ENCODE peak calls at places on chromosomes 2 and 18, in four cellular contexts. L, R, F and V are unnamed samples.

GRCh38 chr18:46343940-46344372 is 239.8 kb downstream of the HAUS1 start:
- DNase-seq in L (peak; percentile 8), F (no peak), R (no peak), V (peak; percentile 52)

GRCh38 chr18:28269750-28270149 is 92.8 kb upstream of the CDH2 start:
- DNase-seq in R (no peak), F (no peak), L (no peak), V (no peak)

GRCh38 chr2:208077286-208077685 is 47.0 kb downstream of the CRYGD start:
- DNase-seq in L (no peak), F (no peak), R (no peak), V (no peak)

GRCh38 chr18:40371673-40372072 is 1583.4 kb upstream of the PIK3C3 start:
- DNase-seq in F (no peak), R (no peak), L (no peak), V (no peak)

GRCh38 chr2:149002891-149003740 is 35.4 kb upstream of the LYPD6B start:
- DNase-seq in F (no peak), R (no peak), L (no peak), V (no peak)

GRCh38 chr2:219434718-219435525 is at the start of gene SPEG:
- DNase-seq in F (no peak), R (no peak), L (no peak), V (peak; percentile 44)

GRCh38 chr18:49814147-49814499 is 790 bp upstream of the ACAA2 start:
- DNase-seq in F (peak; percentile 78), L (no peak), R (peak; percentile 23), V (peak; percentile 57)

GRCh38 chr2:30519796-30520195 is 72.8 kb downstream of the LCLAT1 start:
- DNase-seq in L (no peak), F (no peak), R (no peak), V (no peak)

GRCh38 chr2:140457483-140457882 is 1673.3 kb downstream of the LRP1B start:
- DNase-seq in L (no peak), R (no peak), F (no peak), V (no peak)

GRCh38 chr2:224884188-224884587 is 158.1 kb downstream of the DOCK10 start:
- DNase-seq in R (no peak), L (no peak), F (peak; percentile 36), V (no peak)

GRCh38 chr2:187890690-187891089 is 336.5 kb upstream of the TFPI start:
- DNase-seq in F (no peak), L (no peak), R (no peak), V (no peak)

GRCh38 chr18:58015045-58015444 is 29.0 kb upstream of the NEDD4L start:
- DNase-seq in L (no peak), F (no peak), R (no peak), V (no peak)

DNA sequence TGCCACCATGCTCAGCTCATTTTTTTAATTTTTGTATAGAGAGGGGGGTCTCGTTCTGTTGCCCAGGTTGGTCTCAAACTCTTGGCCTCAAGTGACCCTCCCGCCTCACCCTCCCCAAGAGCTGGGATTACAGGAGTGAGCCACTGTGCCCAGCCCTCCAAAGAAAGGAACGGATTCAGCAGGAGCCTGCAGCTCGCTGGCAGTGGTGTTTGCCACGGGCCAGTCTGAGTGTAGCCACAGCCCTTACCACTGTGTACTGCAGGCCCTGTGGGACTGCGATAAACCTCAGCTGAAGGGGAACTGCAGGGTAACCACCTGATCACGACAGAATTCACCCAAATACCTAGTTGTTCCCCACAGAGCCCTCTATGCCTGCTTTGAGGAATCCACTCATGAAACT is 6.8 kb downstream of the COPS9 start:
- DNase-seq in R (no peak), F (no peak), L (no peak), V (no peak)
- TF ChIP-seq FOXJ3 in R (no peak), F (no peak), L (no peak), V (no peak)

GRCh38 chr2:125582521-125582920 is 1073.4 kb upstream of the GYPC start:
- DNase-seq in L (no peak), R (no peak), F (no peak), V (no peak)

GRCh38 chr2:125584732-125585131 is 1071.2 kb upstream of the GYPC start:
- DNase-seq in L (no peak), R (no peak), F (no peak), V (no peak)

DNA sequence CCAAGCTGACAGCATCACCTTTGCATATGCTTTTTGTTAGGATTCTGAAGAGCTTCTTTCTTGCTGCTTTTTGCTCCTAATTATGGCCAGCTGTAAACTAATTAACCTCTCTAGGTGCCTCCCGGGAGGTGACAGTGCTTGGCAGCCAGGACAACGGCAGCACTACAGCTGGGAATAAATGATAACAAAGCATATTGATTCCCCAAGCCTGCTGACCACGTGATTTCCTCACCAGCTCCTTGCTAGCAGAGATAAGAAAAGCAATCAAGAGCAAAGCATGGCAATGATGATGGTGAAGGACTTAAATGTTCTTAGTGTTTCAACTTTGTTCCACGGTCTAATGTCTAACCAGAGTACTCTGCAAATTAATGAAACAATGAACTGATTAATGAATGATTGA is 1074.4 kb upstream of the GYPC start:
- DNase-seq in F (no peak), R (no peak), L (no peak), V (no peak)
- TF ChIP-seq FOXJ3 in F (no peak), R (no peak), L (no peak), V (no peak)

DNA sequence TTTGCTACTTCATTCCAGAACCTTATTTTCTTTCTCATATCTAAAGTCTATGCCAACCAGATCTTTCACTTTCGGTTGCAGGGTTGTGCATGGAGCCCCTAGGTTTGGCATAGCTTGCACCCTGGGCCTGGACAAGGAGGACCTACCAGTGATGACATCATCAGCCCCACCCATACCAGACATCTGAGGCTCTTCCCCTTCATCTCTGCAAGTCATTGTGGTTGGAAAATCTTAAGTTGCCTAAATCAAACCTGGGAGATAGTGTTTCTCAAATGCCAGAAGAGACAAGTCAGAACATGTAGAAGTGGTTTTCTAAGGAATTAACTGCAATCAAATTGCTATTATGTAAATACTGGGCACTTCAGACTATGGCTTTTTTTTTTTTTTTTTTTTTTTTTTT is 363.3 kb downstream of the ZNF516 start:
- DNase-seq in F (no peak), L (peak; percentile 8), R (no peak), V (no peak)
- TF ChIP-seq FOXJ3 in F (no peak), L (no peak), R (no peak), V (no peak)

GRCh38 chr18:5872886-5873285 is 22.4 kb downstream of the TMEM200C start:
- DNase-seq in F (no peak), L (no peak), R (no peak), V (no peak)

GRCh38 chr18:5874336-5874735 is 21.0 kb downstream of the TMEM200C start:
- DNase-seq in L (no peak), R (no peak), F (no peak), V (no peak)

GRCh38 chr18:5865521-5865920 is 29.8 kb downstream of the TMEM200C start:
- DNase-seq in L (no peak), R (no peak), F (no peak), V (no peak)

GRCh38 chr18:5868218-5868904 is 27.0 kb downstream of the TMEM200C start:
- DNase-seq in F (peak; percentile 38), R (peak; percentile 83), L (peak; percentile 48), V (peak; percentile 79)
- TF ChIP-seq FOXJ3 in F (no peak), R (no peak), L (no peak), V (no peak)